ENCODE peak calls at places on chromosome 14, in six cellular contexts. Y is heart left ventricle, W is HCT116, B is mesothelial cell of epicardium, E is astrocyte of the cerebellum, V is WTC11. C is an unnamed sample.
A peak's percentile ranks its signal among the peaks of the same experiment; 100 is the strongest.

GRCh38 chr14:51167587-51168219 is 72.3 kb upstream of the TMX1 start:
- DNase-seq in Y (no peak), W (no peak), B (no peak), E (no peak), V (no peak), C (no peak)

GRCh38 chr14:54836231-54836630 is 66.4 kb downstream of the GCH1 start:
- DNase-seq in Y (no peak), W (no peak), B (no peak), E (no peak), V (no peak), C (no peak)

GRCh38 chr14:98177551-98177950 is 1094.4 kb downstream of the BCL11B start:
- DNase-seq in Y (no peak), W (no peak), B (no peak), E (no peak), V (no peak), C (no peak)

GRCh38 chr14:103111297-103111981 is 11.8 kb upstream of the TNFAIP2 start:
- DNase-seq in Y (no peak), W (no peak), B (no peak), E (no peak), V (no peak), C (no peak)

GRCh38 chr14:61247935-61248334 is 33.2 kb downstream of the TMEM30B start:
- DNase-seq in Y (no peak), W (no peak), B (no peak), E (peak; percentile 88), V (no peak), C (no peak)

GRCh38 chr14:29743566-29743965 is 184.1 kb downstream of the PRKD1 start:
- DNase-seq in Y (no peak), W (no peak), B (no peak), E (no peak), V (no peak), C (no peak)

GRCh38 chr14:78104130-78104529 is 66.0 kb upstream of the NRXN3 start:
- DNase-seq in Y (no peak), W (no peak), B (no peak), E (no peak), V (no peak), C (no peak)

GRCh38 chr14:21528381-21529348 is 2.5 kb upstream of the SALL2 start:
- DNase-seq in Y (no peak), W (no peak), B (no peak), E (no peak), V (no peak), C (no peak)

GRCh38 chr14:69226178-69226577 is 33.8 kb upstream of the GALNT16 start:
- DNase-seq in Y (no peak), W (no peak), B (no peak), E (no peak), V (no peak), C (no peak)

GRCh38 chr14:77158175-77158908 is 16.8 kb upstream of the ZDHHC22 start:
- DNase-seq in Y (peak; percentile 74), W (no peak), B (no peak), E (no peak), V (peak; percentile 39), C (peak; percentile 84)

GRCh38 chr14:70234066-70234950 is 45.6 kb upstream of the SLC8A3 start:
- DNase-seq in Y (no peak), W (no peak), B (no peak), E (no peak), V (no peak), C (no peak)

GRCh38 chr14:63781686-63782085 is 53.8 kb upstream of the SGPP1 start:
- DNase-seq in Y (no peak), W (peak; percentile 12), B (no peak), E (no peak), V (no peak), C (no peak)

GRCh38 chr14:34205799-34206198 is 254.9 kb upstream of the EGLN3 start:
- DNase-seq in Y (no peak), W (no peak), B (no peak), E (no peak), V (no peak), C (no peak)

GRCh38 chr14:98494582-98494981 is 777.4 kb downstream of the BCL11B start:
- DNase-seq in Y (no peak), W (no peak), B (no peak), E (no peak), V (no peak), C (no peak)

GRCh38 chr14:88500611-88501010 is 54.2 kb downstream of the PTPN21 start:
- DNase-seq in Y (no peak), W (no peak), B (no peak), E (no peak), V (no peak), C (no peak)

GRCh38 chr14:51547701-51548100 is 104.0 kb upstream of the FRMD6 start:
- DNase-seq in Y (no peak), W (no peak), B (no peak), E (no peak), V (no peak), C (no peak)

GRCh38 chr14:101734241-101734847 is 27.2 kb upstream of the PPP2R5C start:
- DNase-seq in Y (no peak), W (no peak), B (no peak), E (no peak), V (no peak), C (no peak)

GRCh38 chr14:102280376-102280962 is 24.5 kb downstream of the MOK start:
- DNase-seq in Y (no peak), W (no peak), B (no peak), E (peak; percentile 94), V (no peak), C (no peak)

GRCh38 chr14:90815817-90816662 is at the start of gene TTC7B:
- DNase-seq in Y (peak; percentile 73), W (no peak), B (peak; percentile 57), E (no peak), V (peak; percentile 64), C (peak; percentile 81)

GRCh38 chr14:76486251-76486743 is 110.4 kb downstream of the ESRRB start:
- DNase-seq in Y (no peak), W (no peak), B (no peak), E (no peak), V (no peak), C (no peak)

GRCh38 chr14:88488897-88489296 is 65.9 kb downstream of the PTPN21 start:
- DNase-seq in Y (no peak), W (no peak), B (no peak), E (no peak), V (no peak), C (no peak)

GRCh38 chr14:34078117-34078743 is 127.4 kb upstream of the EGLN3 start:
- DNase-seq in Y (no peak), W (no peak), B (no peak), E (peak; percentile 56), V (no peak), C (no peak)

GRCh38 chr14:92549096-92549852 is 35.7 kb downstream of the RIN3 start:
- DNase-seq in Y (no peak), W (no peak), B (no peak), E (no peak), V (no peak), C (no peak)

GRCh38 chr14:92552066-92552465 is 38.5 kb downstream of the RIN3 start:
- DNase-seq in Y (no peak), W (no peak), B (no peak), E (no peak), V (no peak), C (no peak)

GRCh38 chr14:92553456-92553855 is 39.9 kb downstream of the RIN3 start:
- DNase-seq in Y (no peak), W (no peak), B (no peak), E (no peak), V (peak; percentile 34), C (no peak)

GRCh38 chr14:92549853-92550244 is 36.3 kb downstream of the RIN3 start:
- DNase-seq in Y (peak; percentile 74), W (no peak), B (no peak), E (no peak), V (no peak), C (peak; percentile 35)

DNA sequence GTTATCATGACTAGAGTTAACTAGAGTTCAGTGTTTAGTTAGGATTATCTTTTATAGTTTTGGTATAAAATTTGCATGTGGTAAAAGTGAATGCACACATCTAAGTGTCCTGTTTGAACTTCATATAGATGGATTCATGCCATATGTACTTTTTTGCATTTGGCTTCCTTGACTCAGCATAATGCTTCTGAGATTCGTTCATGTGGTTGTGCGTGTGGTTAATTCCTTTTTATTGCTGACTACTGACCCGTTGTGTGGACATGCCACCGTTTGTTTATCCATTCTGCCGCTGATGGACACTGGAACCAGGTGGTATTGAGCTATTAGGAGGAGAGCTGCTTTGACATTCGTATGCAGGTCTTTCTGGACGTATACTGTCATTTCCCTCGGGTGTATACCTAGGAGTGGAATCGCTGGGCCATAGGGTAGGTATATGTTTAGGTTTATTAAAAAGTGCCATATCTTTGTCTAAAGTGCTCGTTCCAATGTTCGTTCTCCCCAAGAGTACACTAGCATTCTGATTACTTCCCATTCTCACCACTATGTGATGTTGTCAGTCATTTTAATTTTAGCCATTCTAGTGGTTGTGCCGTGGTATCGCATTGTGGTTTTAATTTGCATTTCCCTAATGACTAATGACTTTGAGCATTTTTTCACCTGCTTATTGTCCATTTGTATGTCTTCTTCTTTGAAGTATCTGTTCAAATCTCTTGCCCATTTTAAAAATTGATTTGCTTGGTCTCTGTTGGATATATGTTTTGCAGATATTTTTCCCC is 37.7 kb downstream of the RIN3 start:
- DNase-seq in Y (no peak), W (no peak), B (no peak), E (no peak), V (no peak), C (no peak)
- TF ChIP-seq CTCF in Y (no peak), W (peak; percentile 41), B (no peak), E (peak; percentile 4), V (no peak), C (peak; percentile 19)

DNA sequence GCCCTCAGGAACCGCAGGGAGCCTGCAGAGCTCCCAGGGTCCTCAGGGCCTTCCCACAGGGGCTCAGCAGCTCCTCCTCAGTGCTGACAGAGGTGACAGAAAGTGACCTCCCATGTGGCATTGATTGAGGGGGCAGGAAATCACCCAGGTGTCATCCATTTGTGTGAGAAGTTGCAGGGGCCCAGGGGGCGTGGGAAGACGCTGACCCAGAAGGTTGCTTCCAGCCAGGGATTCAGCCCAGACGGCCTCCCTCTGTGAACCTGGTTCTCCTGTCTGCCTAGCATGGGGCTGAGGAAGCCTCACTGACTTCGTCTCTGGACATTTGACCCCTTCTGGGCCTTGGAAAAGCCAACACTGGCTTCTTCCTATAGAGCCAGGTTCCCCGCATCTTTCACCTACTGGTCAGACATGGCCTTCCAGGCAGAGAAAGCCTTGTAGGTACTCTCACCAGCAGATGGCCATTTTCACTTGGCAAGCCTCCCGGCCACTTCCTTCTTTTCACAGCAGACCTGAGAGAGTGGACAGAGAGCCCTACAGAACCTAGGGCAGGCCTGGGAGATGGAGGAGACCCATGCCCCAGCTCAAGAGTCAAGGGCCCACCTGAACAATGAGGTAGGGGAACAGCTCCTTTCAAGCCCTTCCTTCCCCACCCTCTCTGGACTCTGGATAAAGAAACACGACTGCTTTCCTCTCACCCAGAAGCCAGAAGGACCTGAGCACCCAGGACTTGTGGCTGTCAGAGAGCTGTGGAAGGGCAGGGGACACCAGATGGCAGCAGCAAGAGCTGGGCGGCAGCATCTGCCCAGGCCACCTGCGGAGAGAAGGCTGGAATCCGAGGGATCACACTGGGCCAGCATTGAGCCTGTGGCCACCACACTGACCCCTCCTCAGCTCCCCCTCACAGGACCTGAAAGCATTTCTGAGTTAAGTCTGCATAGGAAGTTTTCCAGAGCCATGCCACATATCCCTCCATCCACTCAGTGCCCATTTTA is 377.8 kb downstream of the DPF3 start:
- DNase-seq in Y (no peak), W (no peak), B (no peak), E (peak; percentile 52), V (no peak), C (no peak)
- TF ChIP-seq CTCF in Y (no peak), W (no peak), B (no peak), E (peak; percentile 54), V (no peak), C (no peak)

GRCh38 chr14:104685216-104685997 is 4.0 kb upstream of the INF2 start:
- DNase-seq in Y (peak; percentile 55), W (no peak), B (no peak), E (no peak), V (no peak), C (no peak)
- TF ChIP-seq CTCF in Y (no peak), W (peak; percentile 11), B (no peak), E (no peak), V (no peak), C (no peak)

GRCh38 chr14:48580692-48581091 is 905.3 kb upstream of the MDGA2 start:
- DNase-seq in Y (no peak), W (no peak), B (no peak), E (no peak), V (no peak), C (no peak)
- TF ChIP-seq CTCF in Y (no peak), W (peak; percentile 14), B (no peak), E (no peak), V (no peak), C (no peak)